ENCODE peak calls at places on chromosomes 6 and 20, in nine cellular contexts. One of them, this sample, is unnamed.
A peak's percentile ranks its signal among the peaks of the same experiment; 100 is the strongest.

GRCh38 chr6:16564430-16564829 is 196.8 kb downstream of the ATXN1 start:
- DNase-seq in pons: no peak
- DNase-seq in tibial nerve: no peak
- DNase-seq in hippocampal formation: no peak
- DNase-seq in NCI-H1105 treated with DMSO at 0.1 percent for 48 hours: no peak
- DNase-seq in T follicular helper cell: no peak
- DNase-seq in posterior cingulate gyrus: no peak
- DNase-seq in NCI-H146: no peak
- DNase-seq in AG20443: no peak
- DNase-seq in this sample: no peak

GRCh38 chr6:106670236-106670635 is 40.9 kb downstream of the QRSL1 start:
- DNase-seq in posterior cingulate gyrus: no peak
- DNase-seq in AG20443: no peak
- DNase-seq in pons: no peak
- DNase-seq in T follicular helper cell: no peak
- DNase-seq in NCI-H1105 treated with DMSO at 0.1 percent for 48 hours: peak; percentile 14
- DNase-seq in hippocampal formation: no peak
- DNase-seq in NCI-H146: no peak
- DNase-seq in tibial nerve: no peak
- DNase-seq in this sample: no peak

GRCh38 chr6:9783567-9783966 is 631.3 kb downstream of the TFAP2A start:
- DNase-seq in pons: no peak
- DNase-seq in NCI-H1105 treated with DMSO at 0.1 percent for 48 hours: no peak
- DNase-seq in AG20443: no peak
- DNase-seq in tibial nerve: no peak
- DNase-seq in posterior cingulate gyrus: no peak
- DNase-seq in NCI-H146: no peak
- DNase-seq in T follicular helper cell: no peak
- DNase-seq in hippocampal formation: no peak
- DNase-seq in this sample: peak; percentile 57

GRCh38 chr20:17969276-17969883 is 562 bp downstream of the MGME1 start:
- DNase-seq in hippocampal formation: peak; percentile 47
- DNase-seq in T follicular helper cell: peak; percentile 7
- DNase-seq in NCI-H146: peak; percentile 61
- DNase-seq in AG20443: peak; percentile 27
- DNase-seq in tibial nerve: no peak
- DNase-seq in posterior cingulate gyrus: no peak
- DNase-seq in pons: no peak
- DNase-seq in NCI-H1105 treated with DMSO at 0.1 percent for 48 hours: peak; percentile 52
- DNase-seq in this sample: peak; percentile 64

GRCh38 chr6:127051571-127052260 is 66.8 kb upstream of the RSPO3 start:
- DNase-seq in pons: no peak
- DNase-seq in NCI-H146: no peak
- DNase-seq in NCI-H1105 treated with DMSO at 0.1 percent for 48 hours: no peak
- DNase-seq in posterior cingulate gyrus: no peak
- DNase-seq in tibial nerve: no peak
- DNase-seq in T follicular helper cell: no peak
- DNase-seq in AG20443: peak; percentile 9
- DNase-seq in hippocampal formation: no peak
- DNase-seq in this sample: no peak

GRCh38 chr6:36904096-36904495 is 18.3 kb downstream of the C6orf89 start:
- DNase-seq in pons: no peak
- DNase-seq in AG20443: no peak
- DNase-seq in NCI-H146: no peak
- DNase-seq in hippocampal formation: no peak
- DNase-seq in NCI-H1105 treated with DMSO at 0.1 percent for 48 hours: no peak
- DNase-seq in posterior cingulate gyrus: no peak
- DNase-seq in tibial nerve: no peak
- DNase-seq in T follicular helper cell: no peak
- DNase-seq in this sample: no peak

GRCh38 chr20:4932061-4932460 is 69.2 kb downstream of the SLC23A2 start:
- DNase-seq in posterior cingulate gyrus: no peak
- DNase-seq in tibial nerve: no peak
- DNase-seq in hippocampal formation: no peak
- DNase-seq in pons: no peak
- DNase-seq in NCI-H146: no peak
- DNase-seq in NCI-H1105 treated with DMSO at 0.1 percent for 48 hours: no peak
- DNase-seq in T follicular helper cell: no peak
- DNase-seq in AG20443: peak; percentile 28
- DNase-seq in this sample: no peak

GRCh38 chr20:34997171-34997570 is 41.5 kb downstream of the MYH7B start:
- DNase-seq in posterior cingulate gyrus: peak; percentile 77
- DNase-seq in hippocampal formation: peak; percentile 37
- DNase-seq in NCI-H146: no peak
- DNase-seq in NCI-H1105 treated with DMSO at 0.1 percent for 48 hours: no peak
- DNase-seq in tibial nerve: no peak
- DNase-seq in AG20443: no peak
- DNase-seq in pons: no peak
- DNase-seq in T follicular helper cell: no peak
- DNase-seq in this sample: no peak

GRCh38 chr6:67698534-67698933 is 936.5 kb upstream of the ADGRB3 start:
- DNase-seq in tibial nerve: no peak
- DNase-seq in AG20443: no peak
- DNase-seq in T follicular helper cell: no peak
- DNase-seq in hippocampal formation: no peak
- DNase-seq in pons: no peak
- DNase-seq in NCI-H1105 treated with DMSO at 0.1 percent for 48 hours: peak; percentile 9
- DNase-seq in NCI-H146: no peak
- DNase-seq in posterior cingulate gyrus: no peak
- DNase-seq in this sample: no peak

GRCh38 chr6:120671519-120671918 is 662.8 kb downstream of the TBC1D32 start:
- DNase-seq in posterior cingulate gyrus: no peak
- DNase-seq in NCI-H146: no peak
- DNase-seq in AG20443: no peak
- DNase-seq in T follicular helper cell: no peak
- DNase-seq in pons: no peak
- DNase-seq in tibial nerve: no peak
- DNase-seq in hippocampal formation: no peak
- DNase-seq in NCI-H1105 treated with DMSO at 0.1 percent for 48 hours: no peak
- DNase-seq in this sample: no peak

GRCh38 chr6:151111670-151112069 is 128.1 kb upstream of the AKAP12 start:
- DNase-seq in hippocampal formation: no peak
- DNase-seq in NCI-H1105 treated with DMSO at 0.1 percent for 48 hours: no peak
- DNase-seq in posterior cingulate gyrus: no peak
- DNase-seq in T follicular helper cell: no peak
- DNase-seq in AG20443: no peak
- DNase-seq in pons: no peak
- DNase-seq in tibial nerve: no peak
- DNase-seq in NCI-H146: no peak
- DNase-seq in this sample: no peak

GRCh38 chr6:37320649-37321048 is 33.1 kb upstream of the RNF8 start:
- DNase-seq in NCI-H146: no peak
- DNase-seq in AG20443: no peak
- DNase-seq in pons: no peak
- DNase-seq in T follicular helper cell: no peak
- DNase-seq in hippocampal formation: no peak
- DNase-seq in posterior cingulate gyrus: no peak
- DNase-seq in tibial nerve: no peak
- DNase-seq in NCI-H1105 treated with DMSO at 0.1 percent for 48 hours: no peak
- DNase-seq in this sample: no peak

GRCh38 chr6:43703512-43704429 is 16.2 kb upstream of the MRPS18A start:
- DNase-seq in NCI-H146: peak; percentile 92
- DNase-seq in posterior cingulate gyrus: no peak
- DNase-seq in pons: no peak
- DNase-seq in AG20443: no peak
- DNase-seq in tibial nerve: no peak
- DNase-seq in hippocampal formation: no peak
- DNase-seq in T follicular helper cell: no peak
- DNase-seq in NCI-H1105 treated with DMSO at 0.1 percent for 48 hours: no peak
- DNase-seq in this sample: no peak

GRCh38 chr6:114194362-114195343 is 148.2 kb downstream of the HS3ST5 start:
- DNase-seq in tibial nerve: no peak
- DNase-seq in NCI-H1105 treated with DMSO at 0.1 percent for 48 hours: no peak
- DNase-seq in hippocampal formation: no peak
- DNase-seq in AG20443: peak; percentile 51
- DNase-seq in NCI-H146: no peak
- DNase-seq in T follicular helper cell: no peak
- DNase-seq in pons: no peak
- DNase-seq in posterior cingulate gyrus: no peak
- DNase-seq in this sample: no peak

GRCh38 chr20:25239387-25240370 is 8.2 kb upstream of the PYGB start:
- DNase-seq in T follicular helper cell: no peak
- DNase-seq in hippocampal formation: no peak
- DNase-seq in NCI-H146: no peak
- DNase-seq in pons: no peak
- DNase-seq in NCI-H1105 treated with DMSO at 0.1 percent for 48 hours: no peak
- DNase-seq in posterior cingulate gyrus: no peak
- DNase-seq in tibial nerve: no peak
- DNase-seq in AG20443: no peak
- DNase-seq in this sample: peak; percentile 22

GRCh38 chr20:63538204-63539091 is 1.3 kb upstream of the PTK6 start:
- DNase-seq in NCI-H146: peak; percentile 65
- DNase-seq in tibial nerve: no peak
- DNase-seq in posterior cingulate gyrus: no peak
- DNase-seq in AG20443: no peak
- DNase-seq in NCI-H1105 treated with DMSO at 0.1 percent for 48 hours: peak; percentile 85
- DNase-seq in hippocampal formation: no peak
- DNase-seq in pons: no peak
- DNase-seq in T follicular helper cell: no peak
- DNase-seq in this sample: peak; percentile 63

GRCh38 chr20:54091120-54091480 is 20.7 kb upstream of the BCAS1 start:
- DNase-seq in T follicular helper cell: no peak
- DNase-seq in tibial nerve: no peak
- DNase-seq in NCI-H146: no peak
- DNase-seq in hippocampal formation: no peak
- DNase-seq in AG20443: no peak
- DNase-seq in posterior cingulate gyrus: no peak
- DNase-seq in pons: no peak
- DNase-seq in NCI-H1105 treated with DMSO at 0.1 percent for 48 hours: no peak
- DNase-seq in this sample: no peak

GRCh38 chr6:169070506-169071176 is 183.0 kb downstream of the THBS2 start:
- DNase-seq in AG20443: peak; percentile 96
- DNase-seq in T follicular helper cell: no peak
- DNase-seq in pons: no peak
- DNase-seq in tibial nerve: peak; percentile 71
- DNase-seq in posterior cingulate gyrus: no peak
- DNase-seq in NCI-H1105 treated with DMSO at 0.1 percent for 48 hours: no peak
- DNase-seq in hippocampal formation: no peak
- DNase-seq in NCI-H146: no peak
- DNase-seq in this sample: no peak

GRCh38 chr6:7883381-7883780 is 27.2 kb downstream of the TXNDC5 start:
- DNase-seq in hippocampal formation: no peak
- DNase-seq in NCI-H146: no peak
- DNase-seq in NCI-H1105 treated with DMSO at 0.1 percent for 48 hours: no peak
- DNase-seq in pons: no peak
- DNase-seq in posterior cingulate gyrus: no peak
- DNase-seq in AG20443: no peak
- DNase-seq in T follicular helper cell: no peak
- DNase-seq in tibial nerve: no peak
- DNase-seq in this sample: no peak

GRCh38 chr6:52106994-52107393 is 19.6 kb upstream of the PKHD1 start:
- DNase-seq in NCI-H146: no peak
- DNase-seq in AG20443: no peak
- DNase-seq in tibial nerve: no peak
- DNase-seq in NCI-H1105 treated with DMSO at 0.1 percent for 48 hours: no peak
- DNase-seq in pons: no peak
- DNase-seq in T follicular helper cell: no peak
- DNase-seq in hippocampal formation: no peak
- DNase-seq in posterior cingulate gyrus: no peak
- DNase-seq in this sample: no peak

GRCh38 chr20:10505320-10506226 is 70.5 kb downstream of the SLX4IP start:
- DNase-seq in NCI-H1105 treated with DMSO at 0.1 percent for 48 hours: peak; percentile 35
- DNase-seq in posterior cingulate gyrus: no peak
- DNase-seq in pons: no peak
- DNase-seq in NCI-H146: no peak
- DNase-seq in tibial nerve: peak; percentile 63
- DNase-seq in AG20443: peak; percentile 46
- DNase-seq in T follicular helper cell: no peak
- DNase-seq in hippocampal formation: no peak
- DNase-seq in this sample: no peak

GRCh38 chr6:99344289-99344688 is 5.2 kb downstream of the FAXC start:
- DNase-seq in posterior cingulate gyrus: no peak
- DNase-seq in tibial nerve: no peak
- DNase-seq in NCI-H1105 treated with DMSO at 0.1 percent for 48 hours: no peak
- DNase-seq in NCI-H146: no peak
- DNase-seq in hippocampal formation: no peak
- DNase-seq in pons: no peak
- DNase-seq in AG20443: no peak
- DNase-seq in T follicular helper cell: no peak
- DNase-seq in this sample: no peak

GRCh38 chr6:15948930-15949900 is 179.7 kb upstream of the MYLIP start:
- DNase-seq in hippocampal formation: no peak
- DNase-seq in NCI-H146: peak; percentile 98
- DNase-seq in pons: no peak
- DNase-seq in tibial nerve: no peak
- DNase-seq in posterior cingulate gyrus: no peak
- DNase-seq in AG20443: no peak
- DNase-seq in NCI-H1105 treated with DMSO at 0.1 percent for 48 hours: peak; percentile 97
- DNase-seq in T follicular helper cell: no peak
- DNase-seq in this sample: no peak

GRCh38 chr6:169830876-169831275 is 79.5 kb downstream of the ERMARD start:
- DNase-seq in hippocampal formation: no peak
- DNase-seq in pons: no peak
- DNase-seq in NCI-H146: no peak
- DNase-seq in T follicular helper cell: no peak
- DNase-seq in tibial nerve: no peak
- DNase-seq in AG20443: no peak
- DNase-seq in posterior cingulate gyrus: no peak
- DNase-seq in NCI-H1105 treated with DMSO at 0.1 percent for 48 hours: no peak
- DNase-seq in this sample: no peak

GRCh38 chr20:34410331-34410730 is 47.3 kb downstream of the ITCH start:
- DNase-seq in T follicular helper cell: no peak
- DNase-seq in posterior cingulate gyrus: no peak
- DNase-seq in AG20443: peak; percentile 51
- DNase-seq in pons: no peak
- DNase-seq in hippocampal formation: no peak
- DNase-seq in NCI-H1105 treated with DMSO at 0.1 percent for 48 hours: no peak
- DNase-seq in tibial nerve: no peak
- DNase-seq in NCI-H146: no peak
- DNase-seq in this sample: no peak

GRCh38 chr6:117290173-117290834 is 24.9 kb downstream of the VGLL2 start:
- DNase-seq in hippocampal formation: no peak
- DNase-seq in NCI-H146: no peak
- DNase-seq in tibial nerve: no peak
- DNase-seq in NCI-H1105 treated with DMSO at 0.1 percent for 48 hours: no peak
- DNase-seq in AG20443: no peak
- DNase-seq in pons: no peak
- DNase-seq in T follicular helper cell: no peak
- DNase-seq in posterior cingulate gyrus: no peak
- DNase-seq in this sample: no peak

GRCh38 chr6:22959571-22959970 is 390.2 kb downstream of the HDGFL1 start:
- DNase-seq in NCI-H146: no peak
- DNase-seq in tibial nerve: no peak
- DNase-seq in hippocampal formation: no peak
- DNase-seq in posterior cingulate gyrus: no peak
- DNase-seq in NCI-H1105 treated with DMSO at 0.1 percent for 48 hours: no peak
- DNase-seq in T follicular helper cell: no peak
- DNase-seq in pons: no peak
- DNase-seq in AG20443: no peak
- DNase-seq in this sample: no peak

GRCh38 chr6:117078624-117079023 is 186.7 kb upstream of the VGLL2 start:
- DNase-seq in NCI-H1105 treated with DMSO at 0.1 percent for 48 hours: peak; percentile 59
- DNase-seq in tibial nerve: no peak
- DNase-seq in pons: no peak
- DNase-seq in NCI-H146: peak; percentile 12
- DNase-seq in hippocampal formation: no peak
- DNase-seq in AG20443: no peak
- DNase-seq in T follicular helper cell: no peak
- DNase-seq in posterior cingulate gyrus: no peak
- DNase-seq in this sample: no peak

GRCh38 chr20:44594730-44595129 is 12.4 kb downstream of the PKIG start:
- DNase-seq in NCI-H1105 treated with DMSO at 0.1 percent for 48 hours: no peak
- DNase-seq in pons: no peak
- DNase-seq in hippocampal formation: no peak
- DNase-seq in AG20443: no peak
- DNase-seq in tibial nerve: no peak
- DNase-seq in posterior cingulate gyrus: no peak
- DNase-seq in NCI-H146: no peak
- DNase-seq in T follicular helper cell: no peak
- DNase-seq in this sample: peak; percentile 71

GRCh38 chr6:65468307-65468706 is 238.7 kb downstream of the EYS start:
- DNase-seq in T follicular helper cell: no peak
- DNase-seq in pons: no peak
- DNase-seq in tibial nerve: no peak
- DNase-seq in posterior cingulate gyrus: no peak
- DNase-seq in AG20443: no peak
- DNase-seq in hippocampal formation: no peak
- DNase-seq in NCI-H1105 treated with DMSO at 0.1 percent for 48 hours: no peak
- DNase-seq in NCI-H146: no peak
- DNase-seq in this sample: no peak

GRCh38 chr20:41540916-41541315 is 77.3 kb downstream of the CHD6 start:
- DNase-seq in NCI-H146: no peak
- DNase-seq in pons: no peak
- DNase-seq in T follicular helper cell: no peak
- DNase-seq in hippocampal formation: no peak
- DNase-seq in posterior cingulate gyrus: no peak
- DNase-seq in AG20443: peak; percentile 62
- DNase-seq in tibial nerve: no peak
- DNase-seq in NCI-H1105 treated with DMSO at 0.1 percent for 48 hours: no peak
- DNase-seq in this sample: no peak